ENCODE peak calls at places on chromosomes 6 and 20, in nine cellular contexts. Q, D, K, P, H, N, T, C and X are unnamed samples.
A peak's percentile ranks its signal among the peaks of the same experiment; 100 is the strongest.

GRCh38 chr20:63091901-63092659 is 85.3 kb upstream of the BHLHE23 start:
- DNase-seq in D (peak; percentile 4), Q (peak; percentile 56), T (no peak), H (no peak), C (no peak), K (no peak), P (peak; percentile 19), N (peak; percentile 35), X (no peak)

GRCh38 chr20:56765172-56766073 is 136.3 kb downstream of the TFAP2C start:
- DNase-seq in D (no peak), T (no peak), Q (no peak), C (no peak), P (no peak), K (no peak), N (no peak), H (no peak), X (no peak)

GRCh38 chr6:338815-339262 is 46.6 kb downstream of the DUSP22 start:
- DNase-seq in K (no peak), H (no peak), D (no peak), Q (no peak), C (no peak), T (no peak), N (no peak), P (no peak), X (no peak)

GRCh38 chr6:109237986-109238329 is 142.7 kb downstream of the CEP57L1 start:
- DNase-seq in P (no peak), Q (no peak), D (no peak), H (no peak), C (no peak), T (no peak), K (no peak), N (no peak), X (no peak)

GRCh38 chr6:124870611-124871201 is 91.5 kb upstream of the RNF217 start:
- DNase-seq in D (no peak), H (no peak), P (no peak), K (no peak), T (no peak), C (peak; percentile 14), Q (no peak), N (no peak), X (no peak)

GRCh38 chr6:71621918-71622519 is 264.3 kb upstream of the RIMS1 start:
- DNase-seq in P (no peak), Q (no peak), D (no peak), C (peak; percentile 2), H (no peak), N (no peak), K (no peak), T (no peak), X (no peak)

GRCh38 chr20:21518292-21518991 is 4.6 kb upstream of the NKX2-2 start:
- DNase-seq in Q (no peak), K (no peak), T (no peak), C (no peak), P (peak; percentile 58), N (no peak), H (no peak), D (no peak), X (no peak)

GRCh38 chr6:159594750-159595117 is 98.3 kb downstream of the SOD2 start:
- DNase-seq in H (no peak), D (no peak), P (no peak), T (no peak), K (peak; percentile 9), C (peak; percentile 8), Q (no peak), N (no peak), X (no peak)

GRCh38 chr6:133501675-133502275 is 260.6 kb downstream of the EYA4 start:
- DNase-seq in D (no peak), H (no peak), Q (no peak), T (no peak), C (no peak), N (no peak), P (no peak), K (no peak), X (no peak)

GRCh38 chr6:43706788-43707187 is 19.2 kb upstream of the MRPS18A start:
- DNase-seq in C (peak; percentile 59), K (no peak), T (no peak), D (no peak), H (no peak), Q (peak; percentile 63), N (no peak), P (no peak), X (no peak)

GRCh38 chr6:43707269-43707668 is 19.7 kb upstream of the MRPS18A start:
- DNase-seq in Q (no peak), K (no peak), D (no peak), C (no peak), P (no peak), T (no peak), N (no peak), H (no peak), X (no peak)

GRCh38 chr6:43705996-43706395 is 18.4 kb upstream of the MRPS18A start:
- DNase-seq in H (no peak), D (no peak), N (no peak), P (no peak), T (no peak), C (no peak), K (no peak), Q (peak; percentile 54), X (no peak)

GRCh38 chr6:43708857-43709653 is 21.5 kb upstream of the MRPS18A start:
- DNase-seq in H (no peak), P (peak; percentile 40), T (peak; percentile 51), K (no peak), D (no peak), Q (peak; percentile 75), N (no peak), C (no peak), X (peak; percentile 59)

DNA sequence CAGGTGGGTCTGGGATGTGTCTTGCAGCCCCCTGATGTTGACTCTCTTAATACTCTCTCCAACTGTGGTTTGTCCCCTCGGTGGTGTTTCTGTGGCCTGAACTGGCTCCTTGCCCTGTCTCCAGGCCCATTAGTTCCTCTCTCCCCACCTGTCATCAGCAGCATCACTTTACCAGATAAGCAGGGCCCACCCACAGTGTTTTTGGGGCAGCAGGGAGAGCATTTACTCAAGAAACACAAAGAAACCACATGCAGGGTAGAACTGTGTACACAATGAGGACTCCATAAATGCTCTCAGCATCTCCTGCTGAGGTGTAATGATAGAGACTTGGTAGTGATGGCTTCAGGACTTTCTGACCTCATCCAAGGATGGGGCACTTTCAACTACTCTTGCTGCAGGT is 20.2 kb upstream of the MRPS18A start:
- DNase-seq in C (no peak), P (no peak), K (no peak), Q (no peak), D (no peak), T (no peak), N (no peak), H (no peak), X (no peak)
- H3K4me1 ChIP-seq in C (peaks cover 80% of the 10 kb centered on the region), P (peaks cover 34% of the 10 kb centered on the region), K (peaks cover 53% of the 10 kb centered on the region), Q (no peaks in the 10 kb centered on the region), D (peaks cover 54% of the 10 kb centered on the region), T (peaks cover 13% of the 10 kb centered on the region), N (peaks cover 24% of the 10 kb centered on the region), H (peaks cover 44% of the 10 kb centered on the region), X (no peaks in the 10 kb centered on the region)

GRCh38 chr20:15911557-15911956 is 661.7 kb downstream of the KIF16B start:
- DNase-seq in P (no peak), N (no peak), H (no peak), D (no peak), C (no peak), K (no peak), T (no peak), Q (no peak), X (no peak)
- TF ChIP-seq POLR2A in P (no peak), N (no peak), H (no peak), D (no peak), C (no peak), K (no peak), T (no peak), Q (no peak), X (no peak)

GRCh38 chr20:32742322-32743236 is 688 bp downstream of the COMMD7 start:
- DNase-seq in D (no peak), P (no peak), Q (peak; percentile 70), C (no peak), N (peak; percentile 60), K (no peak), H (no peak), T (no peak), X (no peak)

GRCh38 chr20:32741151-32741550 is 2.1 kb downstream of the COMMD7 start:
- DNase-seq in P (no peak), H (no peak), K (no peak), Q (no peak), T (no peak), C (no peak), D (no peak), N (no peak), X (no peak)

GRCh38 chr20:32731882-32732266 is 11.4 kb downstream of the COMMD7 start:
- DNase-seq in D (no peak), T (no peak), C (peak; percentile 89), P (peak; percentile 76), Q (no peak), H (no peak), N (no peak), K (no peak), X (no peak)

GRCh38 chr20:32743237-32744112 is at the start of gene COMMD7:
- DNase-seq in H (peak; percentile 73), P (peak; percentile 83), K (no peak), Q (peak; percentile 80), D (peak; percentile 70), C (peak; percentile 50), N (peak; percentile 74), T (peak; percentile 51), X (peak; percentile 30)

DNA sequence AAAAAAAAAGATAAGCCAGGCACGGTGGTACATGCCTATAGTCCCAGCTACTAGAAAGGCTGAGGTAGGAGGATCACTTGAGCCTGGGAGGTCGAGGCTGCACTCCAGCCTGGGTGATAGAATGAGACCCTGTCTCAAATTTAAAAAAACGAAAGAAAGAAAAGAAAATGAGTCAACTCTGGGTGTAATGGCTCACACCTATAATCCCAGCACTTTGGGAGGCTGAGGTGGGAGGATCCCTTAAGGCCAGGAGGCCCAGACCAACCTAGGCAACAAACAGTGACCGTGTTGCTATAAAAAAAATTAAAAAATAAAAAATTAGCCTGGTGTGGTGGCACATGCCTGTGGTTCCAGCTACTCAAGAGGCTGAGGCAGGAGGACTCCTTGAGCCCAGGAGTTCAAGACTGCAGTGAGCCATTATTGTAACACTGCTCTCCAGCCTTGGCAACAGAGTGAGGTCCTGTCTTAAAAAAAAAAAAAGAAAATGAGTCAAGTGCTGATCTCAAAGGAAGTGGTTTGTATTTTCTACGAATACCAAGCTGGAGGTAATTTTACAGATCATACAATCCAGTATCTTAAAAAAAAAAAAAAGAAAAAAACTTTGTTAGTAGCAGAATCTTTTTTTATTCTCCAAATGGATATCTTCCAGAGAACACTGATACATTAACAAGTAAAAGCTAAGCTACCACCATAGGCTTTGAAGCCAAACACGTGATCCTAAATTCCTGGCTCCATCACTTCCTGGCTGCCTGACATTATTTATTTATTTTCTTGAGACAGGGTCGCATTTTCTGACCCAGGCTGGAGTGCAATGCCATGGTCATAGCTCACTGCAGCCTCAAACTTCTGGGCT is 5.7 kb downstream of the COMMD7 start:
- DNase-seq in K (no peak), D (no peak), P (no peak), C (no peak), H (no peak), N (no peak), Q (no peak), T (no peak), X (no peak)
- TF ChIP-seq EP300 in K (no peak), D (no peak), P (no peak), C (no peak), H (no peak), N (no peak), Q (no peak), T (no peak), X (no peak)

DNA sequence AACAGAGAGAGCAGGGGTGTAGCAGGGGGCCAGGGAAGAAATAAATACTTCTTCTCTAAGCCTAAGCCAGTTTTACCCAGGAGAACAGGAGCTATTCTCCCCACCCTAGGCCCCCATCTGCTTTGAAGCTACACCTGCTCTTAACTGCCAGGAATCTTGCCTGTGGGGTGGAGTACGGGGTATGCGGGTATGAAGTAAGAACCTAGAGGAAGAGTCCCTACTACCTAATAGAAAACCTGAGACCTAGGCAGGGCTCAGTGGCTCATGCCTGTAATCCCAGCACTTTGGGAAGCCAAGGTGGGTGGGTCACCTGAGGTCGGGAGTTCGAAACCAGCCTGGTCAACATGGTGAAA is 1.6 kb downstream of the SLC29A1 start:
- DNase-seq in N (no peak), H (no peak), K (no peak), T (no peak), C (no peak), D (no peak), P (no peak), Q (no peak), X (no peak)
- H3K4me1 ChIP-seq in N (peaks cover 89% of the 10 kb centered on the region), H (peaks cover 69% of the 10 kb centered on the region), K (peaks cover 54% of the 10 kb centered on the region), T (peaks cover 36% of the 10 kb centered on the region), C (peaks cover 79% of the 10 kb centered on the region), D (peaks cover 80% of the 10 kb centered on the region), P (peaks cover 64% of the 10 kb centered on the region), Q (no peaks in the 10 kb centered on the region), X (peaks cover 55% of the 10 kb centered on the region)